ENCODE peak calls at places on chromosomes 7 and 10, in six cellular contexts. One of them, this sample, is unnamed.

GRCh38 chr7:157558061-157558460 is 221.3 kb downstream of the DNAJB6 start:
- DNase-seq in A549: no peak
- DNase-seq in ovary: no peak
- DNase-seq in transverse colon: no peak
- DNase-seq in suprapubic skin: peak; percentile 45
- DNase-seq in HepG2: no peak
- DNase-seq in this sample: peak; percentile 20

GRCh38 chr10:70317943-70318318 is 34.1 kb upstream of the NPFFR1 start:
- DNase-seq in A549: no peak
- DNase-seq in ovary: no peak
- DNase-seq in transverse colon: no peak
- DNase-seq in suprapubic skin: no peak
- DNase-seq in HepG2: no peak
- DNase-seq in this sample: no peak

GRCh38 chr10:78045237-78045636 is 11.6 kb downstream of the RPS24 start:
- DNase-seq in A549: no peak
- DNase-seq in ovary: no peak
- DNase-seq in transverse colon: no peak
- DNase-seq in suprapubic skin: no peak
- DNase-seq in HepG2: no peak
- DNase-seq in this sample: no peak

GRCh38 chr10:63208981-63209380 is 75.9 kb downstream of the NRBF2 start:
- DNase-seq in A549: no peak
- DNase-seq in ovary: no peak
- DNase-seq in transverse colon: no peak
- DNase-seq in suprapubic skin: no peak
- DNase-seq in HepG2: no peak
- DNase-seq in this sample: no peak

GRCh38 chr7:46291064-46291463 is 370.0 kb upstream of the IGFBP3 start:
- DNase-seq in A549: no peak
- DNase-seq in ovary: no peak
- DNase-seq in transverse colon: no peak
- DNase-seq in suprapubic skin: no peak
- DNase-seq in HepG2: no peak
- DNase-seq in this sample: no peak

GRCh38 chr7:141551080-141551772 is at the start of gene AGK:
- DNase-seq in A549: peak; percentile 81
- DNase-seq in ovary: peak; percentile 73
- DNase-seq in transverse colon: peak; percentile 69
- DNase-seq in suprapubic skin: peak; percentile 81
- DNase-seq in HepG2: peak; percentile 53
- DNase-seq in this sample: peak; percentile 81

GRCh38 chr7:97001656-97002554 is 3.4 kb upstream of the DLX6 start:
- DNase-seq in A549: no peak
- DNase-seq in ovary: no peak
- DNase-seq in transverse colon: no peak
- DNase-seq in suprapubic skin: no peak
- DNase-seq in HepG2: no peak
- DNase-seq in this sample: no peak

GRCh38 chr7:137717811-137718271 is 128.9 kb downstream of the DGKI start:
- DNase-seq in A549: no peak
- DNase-seq in ovary: no peak
- DNase-seq in transverse colon: no peak
- DNase-seq in suprapubic skin: no peak
- DNase-seq in HepG2: no peak
- DNase-seq in this sample: no peak

GRCh38 chr10:62084434-62084833 is 182.9 kb downstream of the ARID5B start:
- DNase-seq in A549: no peak
- DNase-seq in ovary: no peak
- DNase-seq in transverse colon: no peak
- DNase-seq in suprapubic skin: no peak
- DNase-seq in HepG2: no peak
- DNase-seq in this sample: no peak

GRCh38 chr7:1458676-1459511 is at the start of gene MICALL2:
- DNase-seq in A549: peak; percentile 67
- DNase-seq in ovary: peak; percentile 81
- DNase-seq in transverse colon: peak; percentile 83
- DNase-seq in suprapubic skin: no peak
- DNase-seq in HepG2: peak; percentile 49
- DNase-seq in this sample: peak; percentile 94
- TF ChIP-seq POLR2A in A549: peak; percentile 99
- TF ChIP-seq POLR2A in ovary: peak; percentile 60
- TF ChIP-seq POLR2A in transverse colon: peak; percentile 90
- TF ChIP-seq POLR2A in suprapubic skin: peak; percentile 83
- TF ChIP-seq POLR2A in HepG2: no peak
- TF ChIP-seq POLR2A in this sample: peak; percentile 66

DNA sequence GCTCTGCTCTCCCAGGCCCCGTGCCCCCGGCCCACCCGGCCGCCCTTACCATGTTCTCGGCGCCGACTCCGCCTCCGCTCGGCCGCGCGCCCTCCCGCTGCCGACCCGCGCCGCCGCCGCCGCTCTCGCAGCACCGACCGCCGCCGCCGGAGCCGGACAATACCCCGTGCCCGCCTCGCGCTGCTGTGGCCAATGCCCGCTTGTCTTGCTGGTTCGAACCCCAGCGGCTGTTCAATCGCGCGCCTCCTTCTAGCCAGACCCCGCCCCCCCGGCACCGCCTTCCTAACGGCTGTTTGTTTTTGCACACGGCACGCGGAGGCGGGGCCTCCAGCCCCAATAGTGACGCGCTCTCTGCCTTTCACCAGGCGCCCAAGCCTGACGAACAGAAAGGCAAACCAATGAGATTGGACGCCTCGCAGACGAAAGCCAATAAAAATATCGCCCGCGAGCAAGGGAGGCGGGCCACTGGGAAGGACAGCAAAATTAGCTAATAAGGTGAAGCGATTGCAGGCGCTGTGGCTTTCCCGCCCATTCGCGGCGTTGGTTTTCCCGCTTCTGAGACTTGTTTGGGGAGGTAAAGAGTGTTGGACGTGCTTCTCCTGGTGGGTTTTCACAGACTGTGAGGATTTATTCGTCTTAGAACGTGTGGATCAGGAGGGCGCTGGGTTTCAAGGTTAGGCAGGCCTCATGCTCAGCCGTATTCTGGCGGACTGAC is at the start of gene H2AZ2:
- DNase-seq in A549: peak; percentile 100
- DNase-seq in ovary: peak; percentile 100
- DNase-seq in transverse colon: peak; percentile 100
- DNase-seq in suprapubic skin: peak; percentile 100
- DNase-seq in HepG2: peak; percentile 98
- DNase-seq in this sample: peak; percentile 100
- TF ChIP-seq EP300 in A549: no peak
- TF ChIP-seq EP300 in ovary: peak; percentile 50
- TF ChIP-seq EP300 in transverse colon: no peak
- TF ChIP-seq EP300 in suprapubic skin: no peak
- TF ChIP-seq EP300 in HepG2: no peak
- TF ChIP-seq EP300 in this sample: no peak

GRCh38 chr10:50416181-50416824 is 165.0 kb upstream of the ASAH2 start:
- DNase-seq in A549: peak; percentile 49
- DNase-seq in ovary: no peak
- DNase-seq in transverse colon: no peak
- DNase-seq in suprapubic skin: no peak
- DNase-seq in HepG2: no peak
- DNase-seq in this sample: no peak
- TF ChIP-seq CTCF in A549: no peak
- TF ChIP-seq CTCF in ovary: no peak
- TF ChIP-seq CTCF in transverse colon: no peak
- TF ChIP-seq CTCF in suprapubic skin: no peak
- TF ChIP-seq CTCF in HepG2: no peak
- TF ChIP-seq CTCF in this sample: no peak

DNA sequence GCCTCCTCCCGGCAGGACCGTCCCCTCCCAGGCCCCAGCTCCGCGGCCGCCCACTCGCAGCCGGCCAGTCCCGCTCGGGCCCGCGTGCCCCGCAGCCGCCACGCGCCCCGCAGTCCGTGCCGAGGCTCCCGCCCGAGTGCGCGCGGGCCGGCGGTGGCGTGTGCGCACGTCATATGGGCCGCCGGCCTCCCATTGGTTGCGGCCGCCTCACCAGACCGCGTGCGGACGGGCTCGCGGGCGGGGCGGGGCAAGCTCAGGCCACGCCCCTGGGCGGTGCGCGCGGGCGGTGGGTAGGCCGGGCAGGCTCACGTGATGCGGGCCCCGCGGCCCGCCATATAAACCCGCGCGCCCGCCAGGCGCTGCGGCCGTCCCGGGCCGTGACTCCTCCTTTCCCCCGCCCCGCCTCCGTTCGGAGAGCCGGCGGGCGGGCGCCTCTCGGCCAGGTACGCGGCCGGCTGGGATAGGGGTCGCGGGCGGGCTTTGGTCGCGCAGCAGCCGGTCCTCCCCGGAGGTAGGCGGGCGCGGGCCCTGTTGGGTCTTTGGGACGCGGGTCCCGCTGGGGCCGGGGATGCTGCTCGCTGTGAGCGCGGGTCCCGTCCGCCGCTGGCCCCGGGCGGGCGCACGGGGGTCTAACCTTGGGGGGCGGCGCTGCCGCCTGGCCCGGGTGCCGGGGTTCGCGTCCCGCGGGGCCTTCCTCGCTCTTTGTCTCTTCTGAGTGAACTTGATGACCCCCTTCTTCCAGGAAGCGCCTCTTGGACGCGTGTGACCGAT is at the start of gene INSIG1:
- DNase-seq in A549: peak; percentile 95
- DNase-seq in ovary: peak; percentile 92
- DNase-seq in transverse colon: peak; percentile 95
- DNase-seq in suprapubic skin: peak; percentile 92
- DNase-seq in HepG2: no peak
- DNase-seq in this sample: peak; percentile 96
- TF ChIP-seq POLR2A in A549: peak; percentile 79
- TF ChIP-seq POLR2A in ovary: peak; percentile 89
- TF ChIP-seq POLR2A in transverse colon: peak; percentile 89
- TF ChIP-seq POLR2A in suprapubic skin: peak; percentile 60
- TF ChIP-seq POLR2A in HepG2: no peak
- TF ChIP-seq POLR2A in this sample: peak; percentile 39

This sample was measured in sigmoid colon.